ENCODE peak calls at places on chromosomes 1 and 21, in ten cellular contexts. A, I, G, K, B, Y, Z, C, X and L are unnamed samples. For H3K4me1, the result is how much of the 10 kb centered on the place peaks cover.

GRCh38 chr1:58741689-58742553 is 41.9 kb downstream of the JUN start:
- DNase-seq in A (no peak), C (no peak), X (no peak), I (no peak), K (no peak), B (no peak), G (no peak), Z (no peak), Y (no peak), L (no peak)

GRCh38 chr1:47699492-47700220 is 261.8 kb downstream of the FOXD2 start:
- DNase-seq in I (no peak), G (no peak), Z (no peak), A (no peak), X (no peak), K (no peak), C (no peak), Y (no peak), B (no peak), L (no peak)

GRCh38 chr1:56411021-56411420 is 168.3 kb downstream of the PLPP3 start:
- DNase-seq in K (no peak), X (no peak), Z (no peak), I (no peak), A (no peak), C (no peak), G (no peak), Y (no peak), B (no peak), L (no peak)

GRCh38 chr1:3467096-3468036 is 12.9 kb downstream of the ARHGEF16 start:
- DNase-seq in C (no peak), Y (no peak), B (peak), I (no peak), K (no peak), G (no peak), X (no peak), Z (peak), A (no peak), L (no peak)

GRCh38 chr1:245180496-245180895 is 25.7 kb downstream of the KIF26B start:
- DNase-seq in K (no peak), Y (no peak), I (no peak), X (no peak), A (no peak), Z (no peak), G (no peak), C (no peak), B (no peak), L (no peak)

GRCh38 chr1:89998306-89998705 is 3.4 kb downstream of the ZNF326 start:
- DNase-seq in I (no peak), B (no peak), C (no peak), X (no peak), Z (no peak), G (no peak), K (no peak), A (no peak), Y (no peak), L (no peak)

GRCh38 chr1:18722270-18722669 is 91.6 kb downstream of the PAX7 start:
- DNase-seq in Z (no peak), G (no peak), X (no peak), B (no peak), K (no peak), A (no peak), I (no peak), Y (no peak), C (no peak), L (no peak)

GRCh38 chr1:67749844-67750689 is 65.1 kb downstream of the GADD45A start:
- DNase-seq in G (no peak), C (no peak), K (peak), Z (no peak), I (peak), B (no peak), X (no peak), A (no peak), Y (peak), L (peak)

GRCh38 chr1:2443285-2444137 is 31.1 kb upstream of the PEX10 start:
- DNase-seq in X (no peak), I (no peak), A (no peak), C (no peak), G (no peak), Y (no peak), Z (no peak), K (no peak), B (no peak), L (peak)

GRCh38 chr1:63004868-63005267 is 220.9 kb downstream of the ATG4C start:
- DNase-seq in Y (no peak), G (peak), C (no peak), Z (no peak), B (no peak), A (no peak), K (no peak), X (no peak), I (no peak), L (peak)

GRCh38 chr1:198833706-198834497 is 195.1 kb downstream of the PTPRC start:
- DNase-seq in I (no peak), Z (no peak), Y (no peak), C (no peak), B (no peak), X (no peak), G (no peak), K (no peak), A (no peak), L (no peak)

GRCh38 chr1:3074297-3074741 is 5.3 kb downstream of the PRDM16 start:
- DNase-seq in K (no peak), C (no peak), A (no peak), I (no peak), Z (no peak), X (no peak), G (no peak), B (no peak), Y (no peak), L (no peak)

GRCh38 chr1:44819594-44820327 is 11.4 kb downstream of the BTBD19 start:
- DNase-seq in G (peak), B (peak), Z (peak), X (peak), C (peak), Y (peak), K (peak), A (peak), I (peak), L (peak)

GRCh38 chr1:82284213-82284612 is 483.5 kb downstream of the ADGRL2 start:
- DNase-seq in X (no peak), Y (no peak), I (no peak), A (no peak), Z (no peak), B (no peak), G (no peak), K (no peak), C (no peak), L (no peak)

GRCh38 chr1:116556289-116557006 is 14.4 kb downstream of the CD58 start:
- DNase-seq in X (no peak), C (no peak), B (peak), G (no peak), K (no peak), A (no peak), Z (peak), Y (peak), I (no peak), L (no peak)
- H3K4me1 ChIP-seq in X (under half), C (under half), B (under half), G (under half), K (under half), A (under half), Z (under half), Y (under half), I (under half), L (under half)

DNA sequence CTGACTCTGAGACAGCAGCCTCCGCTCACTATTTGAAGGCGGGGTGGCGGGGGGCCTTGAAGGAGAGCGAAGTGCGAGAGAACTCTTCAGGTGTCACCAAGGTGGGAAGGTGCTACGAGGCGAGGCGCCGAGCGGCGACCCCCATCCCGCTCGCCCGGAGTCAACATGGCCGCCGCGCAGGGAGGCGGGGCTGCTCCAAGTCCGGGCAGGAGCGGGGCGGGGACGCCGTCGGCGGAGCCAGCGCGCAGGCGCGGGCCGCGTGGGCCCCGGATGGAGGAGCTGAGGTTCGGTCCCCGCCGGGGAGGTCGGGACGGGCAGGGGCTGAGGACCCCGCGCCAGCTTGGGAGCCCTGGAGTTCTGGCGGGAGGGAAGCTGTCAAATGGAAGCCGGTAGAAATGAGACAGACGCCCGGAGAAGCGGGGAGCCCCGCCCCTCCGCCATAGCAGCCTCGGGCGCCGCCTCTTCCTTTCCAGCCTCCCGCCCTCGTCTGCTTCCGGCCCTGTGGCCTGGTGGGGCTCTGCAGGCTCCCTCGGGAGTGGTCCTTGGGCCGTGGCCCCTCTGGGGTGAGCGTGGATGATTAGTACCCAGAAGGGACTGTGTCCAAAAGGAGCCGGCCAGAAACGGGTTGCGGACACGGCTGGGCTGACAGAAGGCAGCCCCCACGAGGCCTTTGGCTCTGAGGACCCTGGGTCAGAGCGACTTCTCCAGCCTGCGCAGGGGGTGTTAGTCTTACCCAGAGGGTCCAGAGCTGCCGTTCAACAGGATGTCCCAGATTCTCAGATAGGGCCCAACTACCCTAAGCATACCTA is at the start of gene PIGV:
- DNase-seq in Y (peak), G (peak), B (peak), X (peak), I (peak), K (peak), A (peak), C (peak), Z (peak), L (peak)
- TF ChIP-seq POLR2A in Y (peak), G (peak), B (peak), X (peak), I (peak), K (peak), A (peak), C (peak), Z (peak), L (peak)

GRCh38 chr1:154431586-154432373 is 26.6 kb downstream of the IL6R start:
- DNase-seq in Z (no peak), X (no peak), A (no peak), G (no peak), Y (peak), B (peak), C (no peak), K (no peak), I (no peak), L (no peak)
- H3K27ac ChIP-seq in Z (peak), X (peak), A (peak), G (no peak), Y (peak), B (peak), C (no peak), K (peak), I (no peak), L (no peak)

DNA sequence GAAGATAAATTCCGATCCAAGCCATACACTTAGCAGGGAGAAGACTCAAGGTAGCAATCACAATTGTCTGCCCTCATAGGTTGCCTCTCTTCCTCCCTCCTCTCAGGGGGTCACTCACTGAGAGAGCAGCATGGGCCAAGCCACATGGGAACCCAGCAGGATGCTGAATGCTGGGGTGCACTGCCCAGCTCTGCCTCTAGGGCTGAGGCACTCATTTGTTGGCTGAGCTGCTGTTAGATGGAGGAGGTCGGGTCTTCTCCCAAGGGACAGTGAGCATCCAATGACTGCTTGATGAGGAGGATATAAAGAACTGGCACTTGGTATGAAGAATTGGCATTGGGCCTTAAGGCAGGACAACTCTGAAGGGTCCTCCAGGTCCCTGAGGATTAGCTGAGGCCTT is 418.8 kb downstream of the SIPA1L2 start:
- DNase-seq in Z (no peak), X (no peak), K (no peak), B (no peak), A (no peak), I (no peak), G (peak), Y (no peak), C (no peak), L (no peak)
- H3K4me1 ChIP-seq in Z (under half), X (under half), K (under half), B (under half), A (under half), I (under half), G (under half), Y (under half), C (under half), L (under half)

GRCh38 chr1:20507564-20508410 is at the start of gene MUL1:
- DNase-seq in B (peak), C (peak), Z (peak), A (peak), G (peak), I (peak), X (peak), Y (peak), K (peak), L (peak)
- TF ChIP-seq POLR2A in B (peak), C (peak), Z (peak), A (peak), G (peak), I (peak), X (peak), Y (peak), K (peak), L (peak)

GRCh38 chr1:212478467-212479025 is 45.8 kb downstream of the NENF start:
- DNase-seq in I (no peak), X (no peak), K (no peak), Z (no peak), B (peak), Y (no peak), A (no peak), C (no peak), G (no peak), L (no peak)
- H3K27ac ChIP-seq in I (no peak), X (no peak), K (no peak), Z (peak), B (no peak), Y (no peak), A (no peak), C (no peak), G (peak), L (no peak)

GRCh38 chr1:111736548-111737215 is 2.5 kb downstream of the INKA2 start:
- DNase-seq in Y (no peak), G (no peak), B (no peak), K (no peak), Z (no peak), X (no peak), C (no peak), I (peak), A (no peak), L (peak)

GRCh38 chr1:111738436-111739221 is 566 bp downstream of the INKA2 start:
- DNase-seq in A (no peak), C (peak), K (peak), Z (peak), X (no peak), I (peak), B (peak), Y (peak), G (peak), L (peak)

GRCh38 chr1:111735858-111736544 is 3.2 kb downstream of the INKA2 start:
- DNase-seq in X (no peak), C (no peak), Y (no peak), A (no peak), G (no peak), K (no peak), Z (no peak), I (peak), B (no peak), L (no peak)

GRCh38 chr1:111738133-111738435 is 1.1 kb downstream of the INKA2 start:
- DNase-seq in G (no peak), B (no peak), K (no peak), X (no peak), Y (no peak), A (no peak), I (no peak), Z (no peak), C (no peak), L (no peak)

DNA sequence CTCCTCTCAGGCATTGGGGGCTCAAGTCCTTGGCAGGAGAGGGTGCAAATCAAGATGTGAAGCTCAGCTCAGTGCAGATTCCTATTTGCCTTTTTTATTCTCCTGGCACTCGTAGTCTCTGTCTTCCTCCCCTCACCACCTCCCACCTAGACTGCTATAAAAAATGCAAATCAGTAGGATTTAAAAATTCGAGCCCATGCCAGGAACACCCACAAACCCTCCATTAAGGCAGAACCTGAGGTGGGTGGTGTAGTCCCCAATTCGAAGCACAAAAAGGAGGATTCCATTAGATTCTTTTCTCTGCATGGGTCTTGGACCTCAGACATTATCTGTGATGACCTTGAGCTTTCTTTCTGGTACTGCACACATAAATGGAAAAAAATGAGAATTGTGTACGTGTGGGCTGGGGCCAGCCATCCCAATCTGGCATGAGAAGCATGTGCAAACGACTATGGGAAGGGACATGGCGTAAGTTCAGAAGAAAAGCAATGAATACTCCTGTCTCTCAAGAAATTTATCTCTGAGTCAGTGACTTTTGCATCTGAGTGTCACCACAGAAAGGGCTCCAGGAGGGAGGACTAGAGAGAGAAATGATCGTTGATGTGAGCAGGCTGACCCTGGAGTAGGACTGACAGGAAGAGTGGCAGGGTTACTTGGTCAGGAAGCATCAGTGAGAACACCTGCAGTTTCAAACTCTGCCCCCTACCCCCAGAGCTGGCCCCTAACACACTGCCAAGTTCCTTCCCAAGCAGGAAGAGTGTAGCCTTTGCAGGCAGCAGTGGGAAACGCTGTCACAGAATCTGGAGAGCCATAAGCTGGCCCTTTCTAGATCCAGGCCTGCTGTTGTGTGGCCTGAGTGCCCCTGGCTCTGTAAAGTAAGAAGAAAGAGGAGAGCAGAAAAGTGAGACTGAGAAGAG is 1.7 kb downstream of the INKA2 start:
- DNase-seq in K (no peak), Z (no peak), X (no peak), C (no peak), I (no peak), A (no peak), G (no peak), Y (no peak), B (no peak), L (no peak)
- H3K4me1 ChIP-seq in K (half or more), Z (under half), X (half or more), C (under half), I (under half), A (half or more), G (under half), Y (half or more), B (half or more), L (under half)

GRCh38 chr1:11272842-11273594 is at the start of gene UBIAD1:
- DNase-seq in B (peak), A (peak), C (peak), Z (peak), G (peak), X (peak), K (peak), I (peak), Y (peak), L (peak)
- TF ChIP-seq POLR2A in B (peak), A (peak), C (peak), Z (peak), G (peak), X (peak), K (peak), I (peak), Y (peak), L (no peak)

GRCh38 chr21:46515109-46515508 is 56.4 kb downstream of the DIP2A start:
- DNase-seq in G (no peak), K (peak), B (peak), I (peak), Y (peak), A (no peak), Z (peak), X (no peak), C (peak), L (peak)
- H3K27ac ChIP-seq in G (no peak), K (no peak), B (no peak), I (no peak), Y (no peak), A (no peak), Z (no peak), X (peak), C (no peak), L (no peak)